ENCODE peak calls at places on chromosome 7, in seven cellular contexts. P, A, T, C, O, X and R are unnamed samples.
A peak's percentile ranks its signal among the peaks of the same experiment; 100 is the strongest.

GRCh38 chr7:30188806-30189205 is 54.0 kb downstream of the MTURN start:
- DNase-seq in P (no peak), A (no peak), T (no peak), C (no peak), O (no peak), X (no peak), R (no peak)

GRCh38 chr7:39709768-39710291 is 86.5 kb downstream of the RALA start:
- DNase-seq in P (no peak), A (no peak), T (no peak), C (peak; percentile 13), O (no peak), X (no peak), R (peak; percentile 17)

GRCh38 chr7:2209146-2209960 is 23.4 kb downstream of the MAD1L1 start:
- DNase-seq in P (peak; percentile 86), A (peak; percentile 30), T (no peak), C (peak; percentile 32), O (peak; percentile 67), X (peak; percentile 39), R (peak; percentile 70)

GRCh38 chr7:32070406-32071360 is at the start of gene PDE1C:
- DNase-seq in P (peak; percentile 50), A (no peak), T (no peak), C (no peak), O (no peak), X (no peak), R (no peak)

GRCh38 chr7:23044581-23044980 is 30.7 kb upstream of the HYCC1 start:
- DNase-seq in P (no peak), A (no peak), T (no peak), C (no peak), O (no peak), X (no peak), R (no peak)

GRCh38 chr7:85719981-85720963 is 533.4 kb upstream of the SEMA3D start:
- DNase-seq in P (no peak), A (no peak), T (no peak), C (no peak), O (no peak), X (no peak), R (no peak)

GRCh38 chr7:44823266-44823781 is 24.6 kb downstream of the H2AZ2 start:
- DNase-seq in P (no peak), A (no peak), T (no peak), C (no peak), O (no peak), X (no peak), R (no peak)

GRCh38 chr7:94300176-94300835 is 94.4 kb upstream of the COL1A2 start:
- DNase-seq in P (no peak), A (no peak), T (no peak), C (no peak), O (no peak), X (no peak), R (no peak)

GRCh38 chr7:55305130-55305529 is 60.0 kb upstream of the LANCL2 start:
- DNase-seq in P (no peak), A (no peak), T (no peak), C (no peak), O (no peak), X (no peak), R (no peak)

GRCh38 chr7:24476227-24476626 is 97.0 kb upstream of the PALS2 start:
- DNase-seq in P (no peak), A (no peak), T (no peak), C (no peak), O (no peak), X (no peak), R (no peak)

GRCh38 chr7:17558135-17558534 is 259.7 kb downstream of the AHR start:
- DNase-seq in P (no peak), A (no peak), T (no peak), C (no peak), O (no peak), X (no peak), R (no peak)

GRCh38 chr7:97401398-97401797 is 283.9 kb downstream of the SDHAF3 start:
- DNase-seq in P (no peak), A (no peak), T (no peak), C (no peak), O (no peak), X (no peak), R (no peak)

GRCh38 chr7:2820508-2820934 is 23.6 kb downstream of the GNA12 start:
- DNase-seq in P (no peak), A (peak; percentile 89), T (no peak), C (no peak), O (no peak), X (no peak), R (no peak)

DNA sequence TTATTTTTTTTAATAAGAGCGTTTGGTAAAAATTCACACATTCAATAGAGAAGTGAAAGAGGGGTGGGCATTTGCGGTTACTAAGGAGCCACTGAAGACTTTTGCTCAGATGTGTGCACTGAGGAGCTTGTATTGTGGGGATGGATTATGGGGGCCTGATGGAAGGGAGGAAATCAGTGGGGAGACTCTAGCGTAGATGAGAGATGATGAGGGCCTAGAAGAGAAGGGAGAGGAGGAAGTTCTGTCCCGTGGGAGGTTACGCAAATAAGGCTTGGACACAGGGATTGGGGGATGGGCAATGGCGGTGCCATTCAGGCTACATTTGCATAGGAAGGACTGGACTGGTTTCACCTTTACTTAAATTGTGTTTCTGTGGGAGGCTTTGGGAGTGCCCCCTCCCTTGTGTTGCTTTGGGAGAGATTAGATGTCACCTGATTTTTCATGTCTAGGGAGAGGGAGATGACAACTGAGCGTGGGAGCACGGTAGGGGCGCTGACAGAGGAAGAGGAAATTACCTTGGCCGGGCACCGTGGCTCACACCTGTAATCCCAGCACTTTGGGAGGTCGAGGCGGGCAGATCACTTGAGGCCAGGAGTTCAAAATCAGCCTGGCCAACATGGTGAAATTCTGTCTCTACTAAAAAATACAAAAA is 2.2 kb upstream of the HIP1 start:
- DNase-seq in P (peak; percentile 35), A (peak; percentile 40), T (no peak), C (peak; percentile 80), O (peak; percentile 53), X (no peak), R (no peak)
- TF ChIP-seq SP1 in P (no peak), A (no peak), T (no peak), C (peak; percentile 49), O (no peak), X (no peak), R (no peak)

DNA sequence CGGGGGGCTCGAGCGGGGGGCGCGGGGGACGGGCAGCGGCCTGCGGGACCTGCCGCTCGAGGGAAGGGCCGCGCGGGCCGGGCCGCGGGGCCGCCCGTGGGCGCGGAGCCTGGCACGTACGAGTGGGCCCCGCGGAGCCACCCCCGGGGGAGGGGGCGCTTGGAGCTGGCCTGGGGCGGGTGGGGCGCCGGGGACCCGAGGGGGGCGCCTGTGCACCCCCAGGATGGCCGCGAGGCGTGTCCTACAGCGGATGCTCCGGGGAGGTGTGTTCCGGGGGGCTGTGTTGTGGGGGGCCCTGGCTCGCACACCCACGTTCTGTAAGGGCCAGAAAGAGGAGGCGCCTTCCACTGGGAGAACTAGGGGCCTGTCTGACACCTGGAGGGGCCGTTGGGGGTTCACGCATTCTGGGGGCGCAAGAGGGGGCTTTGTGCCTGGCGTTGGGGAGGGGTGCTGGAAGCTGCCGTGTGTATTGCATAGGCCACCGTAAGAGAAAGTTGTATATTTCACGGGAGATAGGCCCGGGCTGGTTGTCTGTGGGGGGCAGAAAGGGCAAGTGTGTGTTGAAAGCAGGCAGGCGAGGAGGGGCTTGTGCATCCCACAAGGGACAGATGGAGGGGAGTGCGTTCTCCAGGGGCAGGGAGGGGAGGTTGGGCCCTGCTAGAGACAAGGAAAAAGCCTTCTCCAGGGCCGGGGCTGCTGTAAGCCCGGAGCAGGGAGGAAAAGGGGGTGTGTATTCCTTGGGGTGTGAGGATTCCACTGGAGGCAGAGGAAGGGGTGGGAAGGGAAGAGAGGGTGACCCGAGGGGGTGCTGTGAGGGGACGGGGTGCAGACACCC is 689 bp downstream of the VPS37D start:
- DNase-seq in P (no peak), A (no peak), T (no peak), C (no peak), O (no peak), X (no peak), R (no peak)
- TF ChIP-seq SP1 in P (no peak), A (no peak), T (no peak), C (no peak), O (no peak), X (no peak), R (no peak)

DNA sequence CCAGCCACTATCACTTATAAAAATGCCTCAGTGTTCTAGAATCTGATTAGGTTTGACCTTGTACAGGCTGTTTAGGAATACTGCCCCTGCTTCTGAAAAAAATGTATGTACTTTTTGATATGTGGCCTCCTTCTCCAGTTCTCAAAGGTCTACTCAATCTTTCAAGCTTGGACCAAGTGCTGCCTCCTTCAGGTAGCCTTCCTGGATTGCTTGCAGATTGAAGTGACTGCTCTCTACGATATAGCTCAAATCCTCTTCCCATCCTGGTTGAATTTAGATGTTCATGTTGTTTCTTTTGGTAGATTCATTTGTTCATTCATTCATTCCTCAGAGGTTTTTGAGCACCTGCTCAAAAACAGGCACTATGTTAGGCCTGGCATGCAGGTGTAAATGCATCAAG is 77.2 kb upstream of the NPTX2 start:
- DNase-seq in P (no peak), A (no peak), T (no peak), C (no peak), O (no peak), X (no peak), R (no peak)
- TF ChIP-seq SP1 in P (no peak), A (no peak), T (no peak), C (no peak), O (no peak), X (no peak), R (no peak)

GRCh38 chr7:157339777-157340677 is 3.2 kb downstream of the DNAJB6 start:
- DNase-seq in P (peak; percentile 68), A (peak; percentile 60), T (peak; percentile 53), C (no peak), O (peak; percentile 83), X (no peak), R (peak; percentile 77)

GRCh38 chr7:157335256-157335655 is 1.5 kb upstream of the DNAJB6 start:
- DNase-seq in P (no peak), A (no peak), T (no peak), C (no peak), O (no peak), X (no peak), R (no peak)

GRCh38 chr7:157335991-157336382 is 817 bp upstream of the DNAJB6 start:
- DNase-seq in P (no peak), A (no peak), T (no peak), C (no peak), O (no peak), X (no peak), R (no peak)

GRCh38 chr7:157336383-157337315 is at the start of gene DNAJB6:
- DNase-seq in P (peak; percentile 94), A (peak; percentile 79), T (peak; percentile 72), C (peak; percentile 74), O (peak; percentile 98), X (peak; percentile 78), R (peak; percentile 99)

DNA sequence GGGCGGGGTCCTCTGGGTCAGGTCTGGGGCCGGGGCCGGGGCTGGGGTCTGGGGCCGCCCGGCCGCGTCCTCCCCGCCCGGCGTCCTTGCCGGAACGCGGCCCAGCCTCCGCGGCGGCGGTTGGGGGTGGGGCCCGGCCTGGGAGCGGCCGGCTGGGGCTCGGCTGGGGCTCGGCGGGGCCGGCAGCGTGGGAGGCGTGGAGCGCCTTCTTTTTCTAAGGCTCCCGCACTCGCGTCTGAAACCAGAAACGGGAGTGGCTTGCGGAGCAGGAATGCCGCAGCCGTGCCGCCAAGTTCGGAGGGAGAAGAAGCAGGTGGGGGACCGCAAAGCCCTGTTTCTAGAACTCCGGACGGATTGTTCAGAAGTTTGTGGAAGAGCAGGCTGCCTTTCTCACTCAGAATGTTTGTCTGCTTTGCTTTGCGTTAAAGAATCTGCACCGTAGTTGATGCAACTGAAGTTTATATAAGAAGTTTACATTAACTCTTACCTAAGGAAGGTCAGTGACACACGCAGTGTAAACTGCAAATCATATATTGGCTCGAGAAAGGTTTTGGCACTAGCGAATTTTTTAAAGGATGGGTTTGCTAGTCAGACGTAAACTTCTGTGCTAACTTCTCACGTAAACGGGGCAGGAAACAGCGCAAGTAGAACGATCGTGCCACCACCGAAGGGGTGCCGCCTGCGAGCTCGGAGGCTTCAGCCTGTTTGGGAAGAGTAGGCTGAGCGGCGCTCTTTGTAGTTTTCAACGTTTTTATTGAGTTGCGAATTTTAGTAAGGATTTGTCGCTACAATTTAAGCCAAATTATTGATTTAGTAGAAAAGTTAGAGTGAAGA is 729 bp downstream of the DNAJB6 start:
- DNase-seq in P (peak; percentile 41), A (peak; percentile 29), T (no peak), C (no peak), O (peak; percentile 93), X (no peak), R (peak; percentile 78)
- TF ChIP-seq SP1 in P (no peak), A (no peak), T (no peak), C (no peak), O (peak; percentile 9), X (no peak), R (no peak)